ENCODE peak calls at places on chromosomes 4 and X, in ten cellular contexts. One of them, this sample, is unnamed.

GRCh38 chr4:31592293-31592692 is 872.1 kb downstream of the PCDH7 start:
- DNase-seq in ovary: no peak
- DNase-seq in body of pancreas: no peak
- DNase-seq in dorsolateral prefrontal cortex: no peak
- DNase-seq in IMR-90: no peak
- DNase-seq in colonic mucosa: no peak
- DNase-seq in left lung: no peak
- DNase-seq in lower leg skin: no peak
- DNase-seq in bronchial epithelial cell: peak
- DNase-seq in cardiac fibroblast: no peak
- DNase-seq in this sample: no peak

GRCh38 chr4:152478456-152479237 is 57.2 kb downstream of the FBXW7 start:
- DNase-seq in IMR-90: peak
- DNase-seq in lower leg skin: no peak
- DNase-seq in dorsolateral prefrontal cortex: no peak
- DNase-seq in colonic mucosa: no peak
- DNase-seq in body of pancreas: no peak
- DNase-seq in bronchial epithelial cell: no peak
- DNase-seq in left lung: no peak
- DNase-seq in cardiac fibroblast: peak
- DNase-seq in ovary: no peak
- DNase-seq in this sample: no peak

GRCh38 chr4:147570616-147571015 is 46.6 kb upstream of the TMEM184C start:
- DNase-seq in body of pancreas: no peak
- DNase-seq in ovary: no peak
- DNase-seq in bronchial epithelial cell: no peak
- DNase-seq in dorsolateral prefrontal cortex: no peak
- DNase-seq in IMR-90: no peak
- DNase-seq in left lung: no peak
- DNase-seq in lower leg skin: no peak
- DNase-seq in colonic mucosa: no peak
- DNase-seq in cardiac fibroblast: peak
- DNase-seq in this sample: no peak

GRCh38 chr4:148831945-148832344 is 389.7 kb upstream of the NR3C2 start:
- DNase-seq in left lung: no peak
- DNase-seq in body of pancreas: no peak
- DNase-seq in ovary: no peak
- DNase-seq in cardiac fibroblast: peak
- DNase-seq in lower leg skin: no peak
- DNase-seq in dorsolateral prefrontal cortex: no peak
- DNase-seq in IMR-90: peak
- DNase-seq in bronchial epithelial cell: peak
- DNase-seq in colonic mucosa: no peak
- DNase-seq in this sample: no peak

GRCh38 chr4:112167790-112168189 is 22.5 kb downstream of the FAM241A start:
- DNase-seq in lower leg skin: no peak
- DNase-seq in IMR-90: peak
- DNase-seq in left lung: no peak
- DNase-seq in cardiac fibroblast: no peak
- DNase-seq in dorsolateral prefrontal cortex: no peak
- DNase-seq in ovary: no peak
- DNase-seq in body of pancreas: no peak
- DNase-seq in colonic mucosa: no peak
- DNase-seq in bronchial epithelial cell: peak
- DNase-seq in this sample: no peak

GRCh38 chrX:149522914-149523313 is 17.8 kb upstream of the IDS start:
- DNase-seq in cardiac fibroblast: no peak
- DNase-seq in ovary: no peak
- DNase-seq in body of pancreas: peak
- DNase-seq in bronchial epithelial cell: no peak
- DNase-seq in lower leg skin: no peak
- DNase-seq in left lung: no peak
- DNase-seq in dorsolateral prefrontal cortex: no peak
- DNase-seq in IMR-90: no peak
- DNase-seq in colonic mucosa: no peak
- DNase-seq in this sample: no peak

GRCh38 chrX:21153503-21153902 is 220.7 kb upstream of the CNKSR2 start:
- DNase-seq in ovary: no peak
- DNase-seq in bronchial epithelial cell: no peak
- DNase-seq in IMR-90: peak
- DNase-seq in dorsolateral prefrontal cortex: no peak
- DNase-seq in cardiac fibroblast: peak
- DNase-seq in colonic mucosa: no peak
- DNase-seq in body of pancreas: no peak
- DNase-seq in lower leg skin: no peak
- DNase-seq in left lung: no peak
- DNase-seq in this sample: no peak

GRCh38 chr4:105520819-105521790 is 31.3 kb upstream of the ARHGEF38 start:
- DNase-seq in ovary: no peak
- DNase-seq in IMR-90: peak
- DNase-seq in body of pancreas: peak
- DNase-seq in cardiac fibroblast: peak
- DNase-seq in left lung: no peak
- DNase-seq in lower leg skin: no peak
- DNase-seq in bronchial epithelial cell: peak
- DNase-seq in colonic mucosa: peak
- DNase-seq in dorsolateral prefrontal cortex: no peak
- DNase-seq in this sample: no peak

GRCh38 chr4:117783716-117784115 is 250.6 kb upstream of the NDST3 start:
- DNase-seq in IMR-90: peak
- DNase-seq in lower leg skin: no peak
- DNase-seq in body of pancreas: no peak
- DNase-seq in dorsolateral prefrontal cortex: peak
- DNase-seq in left lung: no peak
- DNase-seq in ovary: no peak
- DNase-seq in colonic mucosa: no peak
- DNase-seq in cardiac fibroblast: no peak
- DNase-seq in bronchial epithelial cell: peak
- DNase-seq in this sample: no peak

GRCh38 chr4:183435803-183436202 is 8.6 kb upstream of the CDKN2AIP start:
- DNase-seq in body of pancreas: no peak
- DNase-seq in colonic mucosa: peak
- DNase-seq in left lung: no peak
- DNase-seq in dorsolateral prefrontal cortex: no peak
- DNase-seq in lower leg skin: no peak
- DNase-seq in cardiac fibroblast: no peak
- DNase-seq in ovary: no peak
- DNase-seq in bronchial epithelial cell: no peak
- DNase-seq in IMR-90: no peak
- DNase-seq in this sample: no peak

GRCh38 chrX:132740316-132741123 is 217.9 kb downstream of the HS6ST2 start:
- DNase-seq in lower leg skin: no peak
- DNase-seq in IMR-90: no peak
- DNase-seq in cardiac fibroblast: peak
- DNase-seq in body of pancreas: no peak
- DNase-seq in bronchial epithelial cell: no peak
- DNase-seq in left lung: no peak
- DNase-seq in ovary: no peak
- DNase-seq in colonic mucosa: no peak
- DNase-seq in dorsolateral prefrontal cortex: no peak
- DNase-seq in this sample: no peak

GRCh38 chrX:85243761-85244410 is at the start of the genes SATL1 and ZNF711:
- DNase-seq in body of pancreas: peak
- DNase-seq in IMR-90: peak
- DNase-seq in colonic mucosa: peak
- DNase-seq in cardiac fibroblast: peak
- DNase-seq in dorsolateral prefrontal cortex: peak
- DNase-seq in left lung: peak
- DNase-seq in ovary: peak
- DNase-seq in lower leg skin: peak
- DNase-seq in bronchial epithelial cell: no peak
- DNase-seq in this sample: peak

GRCh38 chrX:154123241-154124219 is 20.5 kb upstream of the OPN1LW start:
- DNase-seq in ovary: no peak
- DNase-seq in bronchial epithelial cell: peak
- DNase-seq in dorsolateral prefrontal cortex: no peak
- DNase-seq in lower leg skin: peak
- DNase-seq in left lung: peak
- DNase-seq in colonic mucosa: peak
- DNase-seq in body of pancreas: peak
- DNase-seq in IMR-90: no peak
- DNase-seq in cardiac fibroblast: peak
- DNase-seq in this sample: peak

GRCh38 chrX:10534611-10535010 is 85.8 kb downstream of the MID1 start:
- DNase-seq in IMR-90: no peak
- DNase-seq in colonic mucosa: no peak
- DNase-seq in ovary: no peak
- DNase-seq in bronchial epithelial cell: no peak
- DNase-seq in left lung: no peak
- DNase-seq in lower leg skin: no peak
- DNase-seq in body of pancreas: no peak
- DNase-seq in dorsolateral prefrontal cortex: no peak
- DNase-seq in cardiac fibroblast: no peak
- DNase-seq in this sample: no peak

GRCh38 chr4:122100508-122100907 is 51.6 kb upstream of the BLTP1 start:
- DNase-seq in colonic mucosa: no peak
- DNase-seq in lower leg skin: no peak
- DNase-seq in cardiac fibroblast: no peak
- DNase-seq in ovary: no peak
- DNase-seq in bronchial epithelial cell: no peak
- DNase-seq in body of pancreas: no peak
- DNase-seq in dorsolateral prefrontal cortex: no peak
- DNase-seq in left lung: no peak
- DNase-seq in IMR-90: no peak
- DNase-seq in this sample: no peak
- H3K4me3 ChIP-seq in colonic mucosa: no peak
- H3K4me3 ChIP-seq in lower leg skin: no peak
- H3K4me3 ChIP-seq in cardiac fibroblast: no peak
- H3K4me3 ChIP-seq in ovary: no peak
- H3K4me3 ChIP-seq in bronchial epithelial cell: no peak
- H3K4me3 ChIP-seq in body of pancreas: no peak
- H3K4me3 ChIP-seq in dorsolateral prefrontal cortex: no peak
- H3K4me3 ChIP-seq in left lung: no peak
- H3K4me3 ChIP-seq in IMR-90: no peak
- H3K4me3 ChIP-seq in this sample: no peak

DNA sequence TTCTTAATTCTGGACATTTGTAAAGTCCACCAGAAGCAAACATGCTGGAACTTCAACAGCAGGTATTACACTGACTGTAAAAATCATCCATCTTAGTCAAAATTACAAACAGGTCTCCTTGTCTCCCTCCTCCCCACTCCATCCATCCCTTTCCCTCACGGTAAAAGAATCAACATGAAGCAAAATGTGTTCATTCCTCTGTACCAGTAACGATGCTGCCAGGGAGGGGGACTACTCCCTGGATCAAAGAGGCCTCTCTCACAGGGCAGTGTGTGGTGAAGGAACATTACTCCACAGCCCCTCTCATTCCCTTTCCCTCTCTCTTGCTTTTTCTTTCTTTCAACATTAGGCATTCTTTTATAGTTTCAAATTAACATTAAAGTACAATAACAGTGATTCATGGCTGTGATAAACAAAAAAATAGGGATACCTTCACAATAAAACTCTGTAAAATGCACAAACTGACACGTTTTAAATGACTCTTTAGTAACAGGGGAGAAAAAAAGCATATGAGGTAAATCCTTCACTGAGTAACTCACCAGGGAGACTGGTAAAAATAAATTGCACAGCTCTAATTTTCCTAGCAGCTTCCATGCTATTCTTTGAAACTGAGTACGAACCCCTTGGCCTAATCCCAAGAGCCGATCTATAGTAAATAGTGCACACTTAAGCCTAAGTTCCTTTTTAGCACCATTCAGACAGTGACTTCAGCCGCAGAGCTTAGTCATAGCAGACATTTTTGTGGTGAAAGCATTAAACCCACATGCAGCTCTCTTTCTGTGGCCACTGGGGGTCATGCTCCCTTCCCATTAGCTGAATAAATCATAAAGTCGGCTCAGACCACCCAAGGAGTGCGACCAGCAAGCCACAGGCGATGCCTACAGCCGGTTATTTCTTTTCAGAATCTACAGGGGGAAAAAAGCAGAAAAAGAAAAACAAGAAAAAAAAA is 215.6 kb upstream of the GYPA start:
- DNase-seq in left lung: peak
- DNase-seq in bronchial epithelial cell: peak
- DNase-seq in lower leg skin: no peak
- DNase-seq in cardiac fibroblast: peak
- DNase-seq in body of pancreas: no peak
- DNase-seq in IMR-90: peak
- DNase-seq in ovary: no peak
- DNase-seq in colonic mucosa: peak
- DNase-seq in dorsolateral prefrontal cortex: no peak
- DNase-seq in this sample: no peak
- TF ChIP-seq CTCF in left lung: no peak
- TF ChIP-seq CTCF in bronchial epithelial cell: peak
- TF ChIP-seq CTCF in lower leg skin: no peak
- TF ChIP-seq CTCF in cardiac fibroblast: peak
- TF ChIP-seq CTCF in body of pancreas: no peak
- TF ChIP-seq CTCF in IMR-90: peak
- TF ChIP-seq CTCF in ovary: no peak
- TF ChIP-seq CTCF in colonic mucosa: no peak
- TF ChIP-seq CTCF in dorsolateral prefrontal cortex: no peak
- TF ChIP-seq CTCF in this sample: no peak

GRCh38 chr4:78937837-78938236 is 1.4 kb downstream of the PAQR3 start:
- DNase-seq in left lung: no peak
- DNase-seq in cardiac fibroblast: no peak
- DNase-seq in colonic mucosa: no peak
- DNase-seq in ovary: no peak
- DNase-seq in dorsolateral prefrontal cortex: no peak
- DNase-seq in IMR-90: peak
- DNase-seq in body of pancreas: no peak
- DNase-seq in bronchial epithelial cell: peak
- DNase-seq in lower leg skin: no peak
- DNase-seq in this sample: no peak
- H3K4me3 ChIP-seq in left lung: peak
- H3K4me3 ChIP-seq in cardiac fibroblast: no peak
- H3K4me3 ChIP-seq in colonic mucosa: no peak
- H3K4me3 ChIP-seq in ovary: peak
- H3K4me3 ChIP-seq in dorsolateral prefrontal cortex: peak
- H3K4me3 ChIP-seq in IMR-90: no peak
- H3K4me3 ChIP-seq in body of pancreas: no peak
- H3K4me3 ChIP-seq in bronchial epithelial cell: no peak
- H3K4me3 ChIP-seq in lower leg skin: no peak
- H3K4me3 ChIP-seq in this sample: no peak

DNA sequence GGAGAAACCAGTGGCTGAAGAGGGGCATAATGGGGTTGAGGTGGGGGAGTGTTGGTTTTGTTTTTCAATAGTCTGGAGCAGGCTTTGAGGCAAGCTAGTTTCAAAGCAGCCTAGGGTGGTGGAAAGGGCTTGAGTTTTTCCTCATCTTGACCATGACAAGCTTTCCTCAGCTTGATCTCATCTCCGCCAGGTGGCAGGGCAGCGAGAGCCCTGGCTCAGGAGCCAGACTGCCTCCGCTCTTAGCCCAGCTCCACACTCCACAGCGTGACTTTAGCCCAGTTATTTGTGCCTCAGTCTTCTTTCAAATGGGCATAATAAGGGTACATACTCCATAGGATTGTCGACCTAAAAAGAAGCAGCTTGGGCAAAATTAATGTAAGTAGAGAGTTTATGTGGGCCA is 29.9 kb upstream of the SOWAHD start:
- DNase-seq in colonic mucosa: no peak
- DNase-seq in IMR-90: no peak
- DNase-seq in lower leg skin: no peak
- DNase-seq in left lung: no peak
- DNase-seq in dorsolateral prefrontal cortex: no peak
- DNase-seq in ovary: no peak
- DNase-seq in cardiac fibroblast: no peak
- DNase-seq in bronchial epithelial cell: no peak
- DNase-seq in body of pancreas: no peak
- DNase-seq in this sample: no peak
- TF ChIP-seq CTCF in colonic mucosa: no peak
- TF ChIP-seq CTCF in IMR-90: no peak
- TF ChIP-seq CTCF in lower leg skin: no peak
- TF ChIP-seq CTCF in left lung: no peak
- TF ChIP-seq CTCF in dorsolateral prefrontal cortex: no peak
- TF ChIP-seq CTCF in ovary: no peak
- TF ChIP-seq CTCF in cardiac fibroblast: no peak
- TF ChIP-seq CTCF in bronchial epithelial cell: peak
- TF ChIP-seq CTCF in body of pancreas: peak
- TF ChIP-seq CTCF in this sample: no peak

GRCh38 chr4:5874811-5875465 is 17.9 kb downstream of the CRMP1 start:
- DNase-seq in bronchial epithelial cell: peak
- DNase-seq in dorsolateral prefrontal cortex: peak
- DNase-seq in cardiac fibroblast: peak
- DNase-seq in body of pancreas: no peak
- DNase-seq in ovary: no peak
- DNase-seq in colonic mucosa: no peak
- DNase-seq in lower leg skin: no peak
- DNase-seq in left lung: no peak
- DNase-seq in IMR-90: peak
- DNase-seq in this sample: no peak
- H3K4me3 ChIP-seq in bronchial epithelial cell: no peak
- H3K4me3 ChIP-seq in dorsolateral prefrontal cortex: no peak
- H3K4me3 ChIP-seq in cardiac fibroblast: no peak
- H3K4me3 ChIP-seq in body of pancreas: no peak
- H3K4me3 ChIP-seq in ovary: no peak
- H3K4me3 ChIP-seq in colonic mucosa: no peak
- H3K4me3 ChIP-seq in lower leg skin: no peak
- H3K4me3 ChIP-seq in left lung: no peak
- H3K4me3 ChIP-seq in IMR-90: no peak
- H3K4me3 ChIP-seq in this sample: no peak

This sample was measured in upper lobe of right lung.